ENCODE peak calls at places on chromosome 14, in eight cellular contexts. L is activated effector memory CD4-positive, alpha-beta T cell treated with anti-CD3 and anti-CD28 coated beads, Interleukin-2, amount 50 U/mL, for 16 hours; T is NCI-H2081; A is cardiac fibroblast; N is T-cell; V is left ventricle myocardium inferior; D is iris pigment epithelial cell; W is epithelial cell of esophagus. C is an unnamed sample.
A peak's percentile ranks its signal among the peaks of the same experiment; 100 is the strongest.

GRCh38 chr14:104580961-104581360 is 1.4 kb downstream of the C14orf180 start:
- DNase-seq in L (no peak), T (no peak), A (peak; percentile 25), N (no peak), V (peak; percentile 84), D (no peak), W (no peak), C (peak; percentile 81)

GRCh38 chr14:58100735-58101368 is 51.2 kb downstream of the ARMH4 start:
- DNase-seq in L (no peak), T (no peak), A (no peak), N (no peak), V (no peak), D (peak; percentile 85), W (peak; percentile 22), C (no peak)

GRCh38 chr14:39233680-39234326 is at the start of gene MIA2:
- DNase-seq in L (no peak), T (no peak), A (no peak), N (no peak), V (no peak), D (no peak), W (no peak), C (no peak)

GRCh38 chr14:59435106-59435505 is 30.1 kb downstream of the GPR135 start:
- DNase-seq in L (no peak), T (no peak), A (no peak), N (no peak), V (no peak), D (no peak), W (no peak), C (no peak)

GRCh38 chr14:61719344-61720301 is 24.3 kb downstream of the HIF1A start:
- DNase-seq in L (no peak), T (no peak), A (no peak), N (peak; percentile 26), V (no peak), D (no peak), W (no peak), C (no peak)

GRCh38 chr14:102571043-102571442 is 21.4 kb upstream of the RCOR1 start:
- DNase-seq in L (no peak), T (no peak), A (no peak), N (no peak), V (no peak), D (no peak), W (no peak), C (no peak)

GRCh38 chr14:23556700-23557440 is 799 bp downstream of the THTPA start:
- DNase-seq in L (no peak), T (no peak), A (no peak), N (no peak), V (no peak), D (no peak), W (peak; percentile 15), C (no peak)

GRCh38 chr14:88045705-88046104 is 40.8 kb downstream of the GPR65 start:
- DNase-seq in L (no peak), T (no peak), A (no peak), N (no peak), V (no peak), D (no peak), W (no peak), C (peak; percentile 32)